ENCODE peak calls at places on chromosome 11, in four cellular contexts. One of them, this sample, is unnamed.

GRCh38 chr11:3617990-3618389 is 23.8 kb downstream of the ART5 start:
- DNase-seq in K562: no peak
- DNase-seq in HepG2: no peak
- DNase-seq in WTC11: no peak
- DNase-seq in this sample: no peak

GRCh38 chr11:97993565-97993964 is 1027.2 kb upstream of the CNTN5 start:
- DNase-seq in K562: no peak
- DNase-seq in HepG2: no peak
- DNase-seq in WTC11: no peak
- DNase-seq in this sample: no peak

GRCh38 chr11:128810784-128811514 is 56.1 kb downstream of the KCNJ1 start:
- DNase-seq in K562: no peak
- DNase-seq in HepG2: no peak
- DNase-seq in WTC11: no peak
- DNase-seq in this sample: no peak

GRCh38 chr11:14854057-14854456 is 38.0 kb downstream of the CYP2R1 start:
- DNase-seq in K562: no peak
- DNase-seq in HepG2: no peak
- DNase-seq in WTC11: no peak
- DNase-seq in this sample: no peak

GRCh38 chr11:28146123-28146751 is 38.0 kb downstream of the METTL15 start:
- DNase-seq in K562: peak; percentile 8
- DNase-seq in HepG2: peak; percentile 59
- DNase-seq in WTC11: no peak
- DNase-seq in this sample: no peak

GRCh38 chr11:44229664-44230063 is 80.3 kb downstream of the ALX4 start:
- DNase-seq in K562: no peak
- DNase-seq in HepG2: no peak
- DNase-seq in WTC11: no peak
- DNase-seq in this sample: no peak

GRCh38 chr11:103887001-103887680 is 149.3 kb upstream of the DDI1 start:
- DNase-seq in K562: no peak
- DNase-seq in HepG2: no peak
- DNase-seq in WTC11: no peak
- DNase-seq in this sample: no peak

GRCh38 chr11:58525037-58525614 is 17.2 kb upstream of the OR5B21 start:
- DNase-seq in K562: no peak
- DNase-seq in HepG2: no peak
- DNase-seq in WTC11: no peak
- DNase-seq in this sample: no peak

GRCh38 chr11:80096736-80097135 is 655.9 kb upstream of the TENM4 start:
- DNase-seq in K562: no peak
- DNase-seq in HepG2: no peak
- DNase-seq in WTC11: no peak
- DNase-seq in this sample: no peak

GRCh38 chr11:27395556-27396258 is 32.7 kb upstream of the CCDC34 start:
- DNase-seq in K562: no peak
- DNase-seq in HepG2: peak; percentile 95
- DNase-seq in WTC11: no peak
- DNase-seq in this sample: peak; percentile 14

GRCh38 chr11:77377734-77378133 is 76.2 kb upstream of the GDPD4 start:
- DNase-seq in K562: no peak
- DNase-seq in HepG2: no peak
- DNase-seq in WTC11: no peak
- DNase-seq in this sample: no peak

GRCh38 chr11:63682045-63682915 is 980 bp downstream of the RTN3 start:
- DNase-seq in K562: peak; percentile 30
- DNase-seq in HepG2: peak; percentile 8
- DNase-seq in WTC11: no peak
- DNase-seq in this sample: peak; percentile 23

GRCh38 chr11:65036931-65037330 is 4.1 kb upstream of the SAC3D1 start:
- DNase-seq in K562: no peak
- DNase-seq in HepG2: no peak
- DNase-seq in WTC11: no peak
- DNase-seq in this sample: no peak

GRCh38 chr11:6298605-6299004 is 21.7 kb downstream of the CAVIN3 start:
- DNase-seq in K562: no peak
- DNase-seq in HepG2: peak; percentile 38
- DNase-seq in WTC11: peak; percentile 86
- DNase-seq in this sample: peak; percentile 44

GRCh38 chr11:119389611-119390254 is 8.2 kb upstream of the USP2 start:
- DNase-seq in K562: no peak
- DNase-seq in HepG2: no peak
- DNase-seq in WTC11: peak; percentile 79
- DNase-seq in this sample: peak; percentile 45

GRCh38 chr11:100625041-100625440 is 62.0 kb upstream of the ARHGAP42 start:
- DNase-seq in K562: no peak
- DNase-seq in HepG2: no peak
- DNase-seq in WTC11: no peak
- DNase-seq in this sample: no peak

GRCh38 chr11:100618914-100619313 is 68.2 kb upstream of the ARHGAP42 start:
- DNase-seq in K562: no peak
- DNase-seq in HepG2: no peak
- DNase-seq in WTC11: no peak
- DNase-seq in this sample: no peak

GRCh38 chr11:100622404-100622803 is 64.7 kb upstream of the ARHGAP42 start:
- DNase-seq in K562: no peak
- DNase-seq in HepG2: no peak
- DNase-seq in WTC11: no peak
- DNase-seq in this sample: no peak

GRCh38 chr11:100624346-100624745 is 62.7 kb upstream of the ARHGAP42 start:
- DNase-seq in K562: no peak
- DNase-seq in HepG2: no peak
- DNase-seq in WTC11: no peak
- DNase-seq in this sample: no peak

DNA sequence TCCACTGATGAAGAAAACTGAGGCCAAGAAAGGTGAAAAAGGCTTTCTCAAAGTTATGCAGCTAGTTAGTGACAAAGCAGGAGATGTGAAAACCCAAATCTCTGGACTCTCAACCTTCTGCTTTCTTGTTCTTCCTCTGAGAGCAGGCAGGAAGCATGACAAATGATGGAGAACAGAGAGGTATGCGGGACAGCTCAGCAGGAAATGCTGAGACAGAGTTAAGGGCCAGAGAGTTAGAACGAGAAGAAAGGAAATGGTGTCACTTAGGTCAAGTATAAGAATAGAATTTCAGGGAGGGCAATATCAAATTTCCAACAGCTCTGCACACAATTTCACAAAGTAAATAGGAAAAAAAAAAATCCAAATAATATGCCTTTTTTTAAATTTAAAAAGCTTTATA is 67.6 kb upstream of the ARHGAP42 start:
- DNase-seq in K562: no peak
- DNase-seq in HepG2: no peak
- DNase-seq in WTC11: no peak
- DNase-seq in this sample: no peak
- TF ChIP-seq SP1 in K562: no peak
- TF ChIP-seq SP1 in HepG2: no peak
- TF ChIP-seq SP1 in WTC11: no peak
- TF ChIP-seq SP1 in this sample: no peak

DNA sequence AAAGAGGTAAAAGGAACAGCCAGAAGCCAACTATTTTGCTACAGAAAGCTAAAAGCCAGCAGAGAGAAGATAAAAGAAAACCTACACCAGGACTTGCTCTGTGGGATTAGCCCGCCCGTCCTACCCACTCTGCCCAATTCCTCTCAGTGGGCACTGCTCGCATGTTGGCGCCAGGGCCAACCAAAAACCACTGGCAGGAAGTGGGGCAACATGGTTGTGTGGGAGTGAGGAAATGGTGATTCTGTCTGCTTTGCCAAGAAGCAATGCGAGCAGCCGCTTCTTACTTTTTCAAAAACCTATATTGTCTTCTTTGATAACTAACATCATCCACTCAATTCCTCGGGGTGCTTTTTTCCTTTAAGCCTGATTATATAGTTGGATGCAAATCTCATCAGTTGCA is 14.2 kb upstream of the APOA1 start:
- DNase-seq in K562: no peak
- DNase-seq in HepG2: no peak
- DNase-seq in WTC11: no peak
- DNase-seq in this sample: no peak
- TF ChIP-seq ELF4 in K562: no peak
- TF ChIP-seq ELF4 in HepG2: no peak
- TF ChIP-seq ELF4 in WTC11: no peak
- TF ChIP-seq ELF4 in this sample: no peak

GRCh38 chr11:134500621-134501020 is 88.6 kb upstream of the B3GAT1 start:
- DNase-seq in K562: no peak
- DNase-seq in HepG2: no peak
- DNase-seq in WTC11: peak; percentile 0
- DNase-seq in this sample: no peak
- TF ChIP-seq SP1 in K562: no peak
- TF ChIP-seq SP1 in HepG2: no peak
- TF ChIP-seq SP1 in WTC11: no peak
- TF ChIP-seq SP1 in this sample: no peak

GRCh38 chr11:94740975-94741707 is 27.0 kb upstream of the AMOTL1 start:
- DNase-seq in K562: peak; percentile 62
- DNase-seq in HepG2: peak; percentile 41
- DNase-seq in WTC11: peak; percentile 27
- DNase-seq in this sample: peak; percentile 66

GRCh38 chr11:94739331-94739730 is 28.8 kb upstream of the AMOTL1 start:
- DNase-seq in K562: no peak
- DNase-seq in HepG2: no peak
- DNase-seq in WTC11: no peak
- DNase-seq in this sample: no peak

GRCh38 chr11:94738746-94739145 is 29.4 kb upstream of the AMOTL1 start:
- DNase-seq in K562: no peak
- DNase-seq in HepG2: no peak
- DNase-seq in WTC11: no peak
- DNase-seq in this sample: no peak

GRCh38 chr11:94742645-94743044 is 25.5 kb upstream of the AMOTL1 start:
- DNase-seq in K562: no peak
- DNase-seq in HepG2: no peak
- DNase-seq in WTC11: no peak
- DNase-seq in this sample: no peak

DNA sequence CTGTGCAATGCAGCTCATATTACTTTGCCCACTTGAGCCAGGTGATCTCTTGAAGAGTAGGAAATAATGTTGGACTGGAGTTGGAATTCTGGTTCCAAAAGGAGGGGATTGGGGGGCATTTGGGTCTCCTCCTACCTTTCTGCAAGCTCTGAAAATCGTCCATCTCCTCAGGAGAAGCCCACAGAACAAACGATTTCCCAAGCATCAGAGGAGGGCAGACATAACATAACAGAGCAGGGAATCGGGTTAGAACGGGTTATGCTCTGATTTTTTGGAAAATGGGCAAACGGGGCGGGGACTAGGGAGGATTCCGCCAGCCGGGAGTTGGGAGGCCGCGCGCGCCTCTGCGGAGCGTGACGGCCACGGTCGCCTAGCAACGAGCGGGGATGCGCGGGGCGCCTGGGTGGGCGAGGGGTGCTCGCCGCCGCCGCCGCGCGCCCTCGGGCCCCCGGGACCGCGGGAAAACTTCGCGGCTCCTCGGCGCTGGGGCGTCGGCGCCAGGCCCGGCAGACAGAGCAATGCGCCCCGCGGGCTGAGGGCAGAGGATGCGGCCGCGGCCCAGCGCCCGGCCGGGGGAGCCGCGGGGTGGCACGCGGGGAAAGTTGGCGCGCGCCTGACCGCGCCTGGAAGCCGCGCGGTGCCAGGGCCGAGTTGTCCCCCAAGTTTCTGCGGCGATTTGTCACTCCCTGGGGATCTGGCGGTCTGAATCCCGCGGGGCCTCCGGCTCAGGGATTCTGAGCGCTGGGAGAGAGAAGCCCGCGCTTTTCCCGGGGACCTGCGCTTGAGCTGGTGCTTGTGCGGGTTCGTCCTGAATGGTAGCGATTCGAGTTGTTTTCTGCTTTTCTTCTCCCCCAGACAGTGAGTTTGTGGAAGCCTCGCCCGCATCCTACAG is 27.8 kb upstream of the AMOTL1 start:
- DNase-seq in K562: no peak
- DNase-seq in HepG2: no peak
- DNase-seq in WTC11: peak; percentile 69
- DNase-seq in this sample: peak; percentile 26
- TF ChIP-seq ELF4 in K562: no peak
- TF ChIP-seq ELF4 in HepG2: no peak
- TF ChIP-seq ELF4 in WTC11: no peak
- TF ChIP-seq ELF4 in this sample: no peak

DNA sequence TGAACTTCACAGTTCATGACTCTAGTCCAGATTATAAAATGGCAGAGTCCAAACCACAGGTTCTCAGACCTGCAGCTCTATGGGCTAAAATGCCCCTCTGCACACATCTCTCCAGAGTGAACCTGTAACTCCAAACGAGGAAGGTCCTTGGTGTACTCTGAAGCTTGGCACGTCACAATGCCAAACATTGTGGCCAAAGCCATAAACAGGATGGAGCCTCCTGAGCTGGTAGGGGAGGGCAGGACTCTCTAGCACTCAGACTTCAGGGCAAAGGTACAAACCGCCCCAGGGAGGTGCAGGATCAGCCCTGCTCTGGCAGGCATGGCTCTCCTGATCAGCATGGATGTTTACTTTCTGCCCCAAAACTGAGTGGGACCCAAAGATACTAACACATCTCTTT is 2.3 kb downstream of the SCUBE2 start:
- DNase-seq in K562: no peak
- DNase-seq in HepG2: no peak
- DNase-seq in WTC11: no peak
- DNase-seq in this sample: no peak
- TF ChIP-seq SP1 in K562: no peak
- TF ChIP-seq SP1 in HepG2: no peak
- TF ChIP-seq SP1 in WTC11: no peak
- TF ChIP-seq SP1 in this sample: no peak

GRCh38 chr11:87300640-87301381 is 263.1 kb downstream of the TMEM135 start:
- DNase-seq in K562: peak; percentile 13
- DNase-seq in HepG2: no peak
- DNase-seq in WTC11: no peak
- DNase-seq in this sample: no peak
- TF ChIP-seq ELF4 in K562: no peak
- TF ChIP-seq ELF4 in HepG2: no peak
- TF ChIP-seq ELF4 in WTC11: no peak
- TF ChIP-seq ELF4 in this sample: no peak

DNA sequence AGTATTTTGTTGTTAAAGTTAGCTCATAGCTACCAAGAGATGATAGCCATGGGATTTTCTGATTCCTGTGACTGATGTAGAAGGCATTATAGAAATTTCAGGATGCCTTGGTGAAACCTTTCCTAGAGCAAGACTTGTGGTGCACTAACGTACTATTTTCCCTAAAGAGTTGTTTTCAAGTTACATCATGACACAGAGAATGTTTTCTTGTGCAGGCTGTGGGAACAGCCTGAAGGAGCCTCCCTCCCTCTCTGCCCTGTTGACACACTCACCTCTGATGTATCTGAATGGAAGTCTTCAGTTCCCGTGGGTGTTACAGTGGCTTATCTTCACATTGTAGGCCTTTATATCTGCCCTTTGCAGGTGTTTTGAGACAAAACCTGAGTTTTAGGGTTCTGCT is 121.6 kb downstream of the LDLRAD3 start:
- DNase-seq in K562: no peak
- DNase-seq in HepG2: no peak
- DNase-seq in WTC11: no peak
- DNase-seq in this sample: no peak
- TF ChIP-seq SP1 in K562: no peak
- TF ChIP-seq SP1 in HepG2: no peak
- TF ChIP-seq SP1 in WTC11: no peak
- TF ChIP-seq SP1 in this sample: no peak

This sample was measured in HEK293T.